ENCODE peak calls at places on chromosomes 3 and 15, in six cellular contexts. One of them, this sample, is unnamed.

GRCh38 chr3:16511561-16512434 is 1.7 kb downstream of the RFTN1 start:
- DNase-seq in stimulated activated CD8-positive, alpha-beta memory T cell treated with anti-CD3 and anti-CD28 coated beads, Interleukin-12 subunit alpha, Interleukin-12 subunit beta, amount 100 ng/mL, for 1 hour: peak; percentile 61
- DNase-seq in natural killer cell treated with Interleukin-12 subunit alpha and Interleukin-12 subunit beta and Interleukin-15 and Interleukin-18, amount 100 ng/mL, for 72 hours: peak; percentile 92
- DNase-seq in fibroblast of lung: peak; percentile 90
- DNase-seq in GM12891: peak; percentile 53
- DNase-seq in WTC11: no peak
- DNase-seq in this sample: peak; percentile 43

GRCh38 chr3:140308535-140308934 is 369.3 kb upstream of the TRIM42 start:
- DNase-seq in fibroblast of lung: no peak
- DNase-seq in GM12891: no peak
- DNase-seq in natural killer cell treated with Interleukin-12 subunit alpha and Interleukin-12 subunit beta and Interleukin-15 and Interleukin-18, amount 100 ng/mL, for 72 hours: no peak
- DNase-seq in stimulated activated CD8-positive, alpha-beta memory T cell treated with anti-CD3 and anti-CD28 coated beads, Interleukin-12 subunit alpha, Interleukin-12 subunit beta, amount 100 ng/mL, for 1 hour: no peak
- DNase-seq in WTC11: no peak
- DNase-seq in this sample: no peak

GRCh38 chr15:58147151-58147550 is 9.0 kb downstream of the AQP9 start:
- DNase-seq in GM12891: no peak
- DNase-seq in fibroblast of lung: no peak
- DNase-seq in WTC11: no peak
- DNase-seq in natural killer cell treated with Interleukin-12 subunit alpha and Interleukin-12 subunit beta and Interleukin-15 and Interleukin-18, amount 100 ng/mL, for 72 hours: no peak
- DNase-seq in stimulated activated CD8-positive, alpha-beta memory T cell treated with anti-CD3 and anti-CD28 coated beads, Interleukin-12 subunit alpha, Interleukin-12 subunit beta, amount 100 ng/mL, for 1 hour: no peak
- DNase-seq in this sample: no peak

GRCh38 chr15:41647269-41647668 is 12.9 kb upstream of the MGA start:
- DNase-seq in natural killer cell treated with Interleukin-12 subunit alpha and Interleukin-12 subunit beta and Interleukin-15 and Interleukin-18, amount 100 ng/mL, for 72 hours: no peak
- DNase-seq in stimulated activated CD8-positive, alpha-beta memory T cell treated with anti-CD3 and anti-CD28 coated beads, Interleukin-12 subunit alpha, Interleukin-12 subunit beta, amount 100 ng/mL, for 1 hour: no peak
- DNase-seq in WTC11: no peak
- DNase-seq in fibroblast of lung: no peak
- DNase-seq in GM12891: no peak
- DNase-seq in this sample: no peak

GRCh38 chr3:38960953-38961622 is 90.7 kb downstream of the SCN11A start:
- DNase-seq in stimulated activated CD8-positive, alpha-beta memory T cell treated with anti-CD3 and anti-CD28 coated beads, Interleukin-12 subunit alpha, Interleukin-12 subunit beta, amount 100 ng/mL, for 1 hour: no peak
- DNase-seq in natural killer cell treated with Interleukin-12 subunit alpha and Interleukin-12 subunit beta and Interleukin-15 and Interleukin-18, amount 100 ng/mL, for 72 hours: no peak
- DNase-seq in fibroblast of lung: peak; percentile 20
- DNase-seq in GM12891: no peak
- DNase-seq in WTC11: peak; percentile 72
- DNase-seq in this sample: peak; percentile 13

GRCh38 chr3:22922317-22922716 is 280.8 kb upstream of the UBE2E2 start:
- DNase-seq in natural killer cell treated with Interleukin-12 subunit alpha and Interleukin-12 subunit beta and Interleukin-15 and Interleukin-18, amount 100 ng/mL, for 72 hours: no peak
- DNase-seq in fibroblast of lung: no peak
- DNase-seq in stimulated activated CD8-positive, alpha-beta memory T cell treated with anti-CD3 and anti-CD28 coated beads, Interleukin-12 subunit alpha, Interleukin-12 subunit beta, amount 100 ng/mL, for 1 hour: no peak
- DNase-seq in WTC11: no peak
- DNase-seq in GM12891: no peak
- DNase-seq in this sample: no peak

GRCh38 chr15:74829500-74829899 is 3.1 kb downstream of the CPLX3 start:
- DNase-seq in fibroblast of lung: no peak
- DNase-seq in stimulated activated CD8-positive, alpha-beta memory T cell treated with anti-CD3 and anti-CD28 coated beads, Interleukin-12 subunit alpha, Interleukin-12 subunit beta, amount 100 ng/mL, for 1 hour: no peak
- DNase-seq in WTC11: no peak
- DNase-seq in GM12891: no peak
- DNase-seq in natural killer cell treated with Interleukin-12 subunit alpha and Interleukin-12 subunit beta and Interleukin-15 and Interleukin-18, amount 100 ng/mL, for 72 hours: no peak
- DNase-seq in this sample: no peak

GRCh38 chr15:67815036-67815592 is 10.2 kb upstream of the SKOR1 start:
- DNase-seq in WTC11: no peak
- DNase-seq in stimulated activated CD8-positive, alpha-beta memory T cell treated with anti-CD3 and anti-CD28 coated beads, Interleukin-12 subunit alpha, Interleukin-12 subunit beta, amount 100 ng/mL, for 1 hour: no peak
- DNase-seq in fibroblast of lung: no peak
- DNase-seq in natural killer cell treated with Interleukin-12 subunit alpha and Interleukin-12 subunit beta and Interleukin-15 and Interleukin-18, amount 100 ng/mL, for 72 hours: no peak
- DNase-seq in GM12891: no peak
- DNase-seq in this sample: no peak

GRCh38 chr3:42507252-42507651 is 4.8 kb downstream of the VIPR1 start:
- DNase-seq in natural killer cell treated with Interleukin-12 subunit alpha and Interleukin-12 subunit beta and Interleukin-15 and Interleukin-18, amount 100 ng/mL, for 72 hours: no peak
- DNase-seq in GM12891: no peak
- DNase-seq in WTC11: peak; percentile 12
- DNase-seq in stimulated activated CD8-positive, alpha-beta memory T cell treated with anti-CD3 and anti-CD28 coated beads, Interleukin-12 subunit alpha, Interleukin-12 subunit beta, amount 100 ng/mL, for 1 hour: no peak
- DNase-seq in fibroblast of lung: no peak
- DNase-seq in this sample: no peak

GRCh38 chr15:34644061-34644460 is 60.6 kb upstream of the GOLGA8B start:
- DNase-seq in natural killer cell treated with Interleukin-12 subunit alpha and Interleukin-12 subunit beta and Interleukin-15 and Interleukin-18, amount 100 ng/mL, for 72 hours: no peak
- DNase-seq in fibroblast of lung: peak; percentile 93
- DNase-seq in stimulated activated CD8-positive, alpha-beta memory T cell treated with anti-CD3 and anti-CD28 coated beads, Interleukin-12 subunit alpha, Interleukin-12 subunit beta, amount 100 ng/mL, for 1 hour: no peak
- DNase-seq in WTC11: no peak
- DNase-seq in GM12891: no peak
- DNase-seq in this sample: no peak

GRCh38 chr15:77629070-77630030 is 3.4 kb downstream of the LINGO1 start:
- DNase-seq in fibroblast of lung: no peak
- DNase-seq in natural killer cell treated with Interleukin-12 subunit alpha and Interleukin-12 subunit beta and Interleukin-15 and Interleukin-18, amount 100 ng/mL, for 72 hours: no peak
- DNase-seq in GM12891: no peak
- DNase-seq in stimulated activated CD8-positive, alpha-beta memory T cell treated with anti-CD3 and anti-CD28 coated beads, Interleukin-12 subunit alpha, Interleukin-12 subunit beta, amount 100 ng/mL, for 1 hour: no peak
- DNase-seq in WTC11: no peak
- DNase-seq in this sample: no peak

GRCh38 chr15:101615986-101616848 is 36.0 kb downstream of the TM2D3 start:
- DNase-seq in natural killer cell treated with Interleukin-12 subunit alpha and Interleukin-12 subunit beta and Interleukin-15 and Interleukin-18, amount 100 ng/mL, for 72 hours: no peak
- DNase-seq in stimulated activated CD8-positive, alpha-beta memory T cell treated with anti-CD3 and anti-CD28 coated beads, Interleukin-12 subunit alpha, Interleukin-12 subunit beta, amount 100 ng/mL, for 1 hour: no peak
- DNase-seq in WTC11: peak; percentile 77
- DNase-seq in fibroblast of lung: peak; percentile 71
- DNase-seq in GM12891: no peak
- DNase-seq in this sample: no peak

GRCh38 chr15:70111203-70112017 is 13.7 kb upstream of the TLE3 start:
- DNase-seq in fibroblast of lung: peak; percentile 91
- DNase-seq in stimulated activated CD8-positive, alpha-beta memory T cell treated with anti-CD3 and anti-CD28 coated beads, Interleukin-12 subunit alpha, Interleukin-12 subunit beta, amount 100 ng/mL, for 1 hour: no peak
- DNase-seq in GM12891: no peak
- DNase-seq in WTC11: peak; percentile 84
- DNase-seq in natural killer cell treated with Interleukin-12 subunit alpha and Interleukin-12 subunit beta and Interleukin-15 and Interleukin-18, amount 100 ng/mL, for 72 hours: no peak
- DNase-seq in this sample: no peak

GRCh38 chr3:149717391-149718056 is 34.8 kb downstream of the COMMD2 start:
- DNase-seq in GM12891: no peak
- DNase-seq in fibroblast of lung: peak; percentile 67
- DNase-seq in stimulated activated CD8-positive, alpha-beta memory T cell treated with anti-CD3 and anti-CD28 coated beads, Interleukin-12 subunit alpha, Interleukin-12 subunit beta, amount 100 ng/mL, for 1 hour: no peak
- DNase-seq in WTC11: peak; percentile 31
- DNase-seq in natural killer cell treated with Interleukin-12 subunit alpha and Interleukin-12 subunit beta and Interleukin-15 and Interleukin-18, amount 100 ng/mL, for 72 hours: no peak
- DNase-seq in this sample: no peak

GRCh38 chr15:31511707-31512310 is 185.2 kb downstream of the KLF13 start:
- DNase-seq in natural killer cell treated with Interleukin-12 subunit alpha and Interleukin-12 subunit beta and Interleukin-15 and Interleukin-18, amount 100 ng/mL, for 72 hours: no peak
- DNase-seq in stimulated activated CD8-positive, alpha-beta memory T cell treated with anti-CD3 and anti-CD28 coated beads, Interleukin-12 subunit alpha, Interleukin-12 subunit beta, amount 100 ng/mL, for 1 hour: no peak
- DNase-seq in fibroblast of lung: no peak
- DNase-seq in WTC11: no peak
- DNase-seq in GM12891: no peak
- DNase-seq in this sample: no peak